ENCODE peak calls at places on chromosomes 13 and 19, in eight cellular contexts. F, N, R, G, B, D, O and V are unnamed samples.
A peak's percentile ranks its signal among the peaks of the same experiment; 100 is the strongest.

GRCh38 chr13:38824342-38824741 is 137.5 kb downstream of the FREM2 start:
- DNase-seq in F (no peak), N (no peak), R (no peak), G (no peak), B (no peak), D (no peak), O (no peak), V (no peak)

GRCh38 chr19:16363133-16363851 is 38.7 kb downstream of the KLF2 start:
- DNase-seq in F (no peak), N (no peak), R (no peak), G (no peak), B (no peak), D (no peak), O (no peak), V (peak; percentile 95)

GRCh38 chr19:7795555-7796161 is 32.6 kb downstream of the CLEC4M start:
- DNase-seq in F (no peak), N (no peak), R (no peak), G (no peak), B (no peak), D (no peak), O (no peak), V (no peak)

GRCh38 chr19:18831524-18832330 is at the start of gene UPF1:
- DNase-seq in F (peak; percentile 76), N (peak; percentile 93), R (peak; percentile 96), G (peak; percentile 96), B (peak; percentile 88), D (peak; percentile 93), O (peak; percentile 74), V (peak; percentile 95)

GRCh38 chr19:45791744-45792481 is 732 bp downstream of the DMWD start:
- DNase-seq in F (no peak), N (no peak), R (peak; percentile 57), G (no peak), B (no peak), D (no peak), O (no peak), V (no peak)

GRCh38 chr19:30785728-30786127 is 413.5 kb downstream of the ZNF536 start:
- DNase-seq in F (no peak), N (no peak), R (peak; percentile 28), G (no peak), B (no peak), D (no peak), O (no peak), V (no peak)

GRCh38 chr19:55210120-55210493 is 806 bp upstream of the PTPRH start:
- DNase-seq in F (no peak), N (no peak), R (peak; percentile 98), G (no peak), B (no peak), D (no peak), O (no peak), V (peak; percentile 71)

GRCh38 chr13:94345374-94346195 is 133.9 kb downstream of the DCT start:
- DNase-seq in F (no peak), N (peak; percentile 4), R (peak; percentile 27), G (no peak), B (no peak), D (no peak), O (no peak), V (peak; percentile 20)

GRCh38 chr13:99436686-99437416 is 64.4 kb upstream of the TM9SF2 start:
- DNase-seq in F (peak; percentile 88), N (peak; percentile 93), R (peak; percentile 93), G (peak; percentile 94), B (peak; percentile 90), D (peak; percentile 79), O (peak; percentile 56), V (peak; percentile 86)

GRCh38 chr13:73767191-73767741 is 366.9 kb downstream of the KLF12 start:
- DNase-seq in F (no peak), N (no peak), R (no peak), G (no peak), B (no peak), D (peak; percentile 68), O (no peak), V (peak; percentile 11)

GRCh38 chr19:49680473-49681351 is 3.6 kb downstream of the PRMT1 start:
- DNase-seq in F (peak; percentile 86), N (peak; percentile 80), R (peak; percentile 83), G (peak; percentile 90), B (peak; percentile 82), D (peak; percentile 97), O (peak; percentile 73), V (peak; percentile 82)

GRCh38 chr19:12782424-12783225 is 7.3 kb upstream of the HOOK2 start:
- DNase-seq in F (peak; percentile 81), N (peak; percentile 99), R (peak; percentile 84), G (peak; percentile 88), B (peak; percentile 94), D (no peak), O (peak; percentile 89), V (peak; percentile 74)

GRCh38 chr13:92802776-92803175 is 423.8 kb upstream of the GPC6 start:
- DNase-seq in F (no peak), N (no peak), R (no peak), G (no peak), B (no peak), D (no peak), O (no peak), V (no peak)

GRCh38 chr13:21849323-21849722 is 178.4 kb downstream of the FGF9 start:
- DNase-seq in F (no peak), N (peak; percentile 9), R (peak; percentile 48), G (no peak), B (no peak), D (no peak), O (no peak), V (peak; percentile 50)

GRCh38 chr13:113348591-113348990 is 15.3 kb downstream of the GRTP1 start:
- DNase-seq in F (no peak), N (no peak), R (no peak), G (no peak), B (no peak), D (no peak), O (no peak), V (no peak)